ENCODE peak calls at places on chromosomes 3 and 15, in four cellular contexts. S is astrocyte, M is M059J, G is A549. F is an unnamed sample.

GRCh38 chr3:101849714-101850326 is 506 bp downstream of the NFKBIZ start:
- DNase-seq in M (peak), S (no peak), G (peak), F (peak)

GRCh38 chr3:12420393-12420792 is 63.9 kb upstream of the TSEN2 start:
- DNase-seq in G (no peak), M (no peak), S (no peak), F (no peak)

GRCh38 chr15:40776537-40777141 is 6.9 kb downstream of the C15orf62 start:
- DNase-seq in M (peak), G (no peak), S (peak), F (peak)

GRCh38 chr3:13452490-13453335 is 27.4 kb upstream of the HDAC11 start:
- DNase-seq in G (peak), M (peak), S (peak), F (peak)

GRCh38 chr3:78177780-78178179 is 1137.9 kb downstream of the ROBO2 start:
- DNase-seq in M (no peak), S (no peak), G (no peak), F (no peak)

GRCh38 chr3:84165278-84165677 is 793.5 kb upstream of the CADM2 start:
- DNase-seq in M (no peak), S (no peak), G (no peak), F (peak)

GRCh38 chr15:82312611-82313349 is 36.5 kb downstream of the GOLGA6L10 start:
- DNase-seq in G (no peak), S (no peak), M (peak), F (peak)

GRCh38 chr3:195265363-195265976 is 5.5 kb downstream of the XXYLT1 start:
- DNase-seq in M (no peak), S (no peak), G (no peak), F (no peak)

GRCh38 chr15:71291723-71292122 is 176.5 kb downstream of the THSD4 start:
- DNase-seq in S (no peak), G (no peak), M (no peak), F (no peak)

GRCh38 chr3:112013058-112013783 is 14.5 kb downstream of the TAGLN3 start:
- DNase-seq in M (peak), S (peak), G (peak), F (peak)

GRCh38 chr15:63465104-63465503 is 39.3 kb upstream of the USP3 start:
- DNase-seq in S (peak), M (peak), G (no peak), F (peak)

GRCh38 chr3:125378762-125379161 is 3.6 kb upstream of the ZNF148 start:
- DNase-seq in G (no peak), S (no peak), M (no peak), F (no peak)

GRCh38 chr15:39770748-39771689 is 11.6 kb downstream of the FSIP1 start:
- DNase-seq in S (peak), G (no peak), M (peak), F (peak)

GRCh38 chr15:101038327-101039003 is 119.3 kb downstream of the LRRK1 start:
- DNase-seq in G (no peak), M (no peak), S (no peak), F (no peak)

GRCh38 chr15:100863406-100864198 is 16.0 kb upstream of the ALDH1A3 start:
- DNase-seq in S (peak), M (peak), G (no peak), F (no peak)

GRCh38 chr3:153029350-153029749 is 132.7 kb upstream of the RAP2B start:
- DNase-seq in S (peak), G (no peak), M (no peak), F (peak)

GRCh38 chr3:171306631-171307030 is 153.6 kb downstream of the TNIK start:
- DNase-seq in G (peak), M (peak), S (peak), F (peak)

GRCh38 chr3:126258670-126259069 is 78.3 kb upstream of the ALDH1L1 start:
- DNase-seq in M (peak), G (peak), S (no peak), F (peak)

GRCh38 chr3:45199837-45200648 is 26.0 kb downstream of the TMEM158 start:
- DNase-seq in G (peak), S (peak), M (peak), F (peak)

GRCh38 chr3:151076626-151077025 is 8.8 kb upstream of the MED12L start:
- DNase-seq in M (no peak), G (no peak), S (no peak), F (no peak)

GRCh38 chr3:161395115-161395514 is 23.8 kb upstream of the SPTSSB start:
- DNase-seq in G (no peak), S (no peak), M (no peak), F (no peak)

GRCh38 chr3:127091376-127091775 is 101.6 kb upstream of the PRR23E start:
- DNase-seq in S (no peak), M (no peak), G (no peak), F (no peak)

GRCh38 chr3:58526124-58526957 is 10.6 kb downstream of the ACOX2 start:
- DNase-seq in G (peak), M (peak), S (peak), F (peak)

GRCh38 chr3:186380622-186381380 is 18.8 kb upstream of the DGKG start:
- DNase-seq in M (peak), G (no peak), S (peak), F (no peak)

GRCh38 chr3:161224786-161225185 is 3.7 kb downstream of the NMD3 start:
- DNase-seq in M (no peak), G (no peak), S (no peak), F (no peak)

GRCh38 chr3:69219101-69219708 is 96.8 kb upstream of the LMOD3 start:
- DNase-seq in S (peak), G (no peak), M (peak), F (peak)

GRCh38 chr3:66667284-66667683 is 166.5 kb upstream of the LRIG1 start:
- DNase-seq in M (no peak), G (no peak), S (no peak), F (no peak)

F was measured in ELR.